ENCODE peak calls at places on chromosomes 4 and X, in five cellular contexts. S is tibial nerve, A is A549, V is ovary, J is uterus. Q is an unnamed sample.
A peak's percentile ranks its signal among the peaks of the same experiment; 100 is the strongest.

GRCh38 chr4:7549866-7550265 is 115.1 kb upstream of the PSAPL1 start:
- DNase-seq in S (no peak), A (no peak), V (no peak), J (no peak), Q (no peak)

GRCh38 chr4:85496933-85497332 is 22.0 kb downstream of the ARHGAP24 start:
- DNase-seq in S (no peak), A (no peak), V (no peak), J (no peak), Q (no peak)

GRCh38 chr4:73870778-73871177 is 1.6 kb downstream of the CXCL1 start:
- DNase-seq in S (no peak), A (no peak), V (no peak), J (no peak), Q (no peak)

GRCh38 chr4:93759506-93759905 is 69.0 kb upstream of the ATOH1 start:
- DNase-seq in S (no peak), A (no peak), V (no peak), J (no peak), Q (no peak)

GRCh38 chr4:47251363-47252135 is 212.0 kb downstream of the COMMD8 start:
- DNase-seq in S (no peak), A (no peak), V (no peak), J (no peak), Q (no peak)

GRCh38 chr4:85681194-85681803 is 206.3 kb downstream of the ARHGAP24 start:
- DNase-seq in S (peak; percentile 67), A (no peak), V (no peak), J (no peak), Q (peak; percentile 73)

GRCh38 chr4:81164623-81165416 is 50.2 kb downstream of the PRKG2 start:
- DNase-seq in S (no peak), A (peak; percentile 4), V (no peak), J (no peak), Q (no peak)

GRCh38 chrX:26918633-26919032 is 544.5 kb downstream of the PPP4R3C start:
- DNase-seq in S (no peak), A (no peak), V (no peak), J (no peak), Q (no peak)

GRCh38 chrX:37652053-37652452 is 33.5 kb upstream of the XK start:
- DNase-seq in S (no peak), A (no peak), V (no peak), J (no peak), Q (no peak)

GRCh38 chrX:129568349-129568748 is 28.3 kb downstream of the OCRL start:
- DNase-seq in S (no peak), A (no peak), V (no peak), J (no peak), Q (no peak)

GRCh38 chr4:6461301-6462165 is 10.9 kb downstream of the PPP2R2C start:
- DNase-seq in S (no peak), A (no peak), V (peak; percentile 4), J (no peak), Q (peak; percentile 76)

GRCh38 chrX:150409486-150409885 is 46.4 kb downstream of the MAMLD1 start:
- DNase-seq in S (no peak), A (no peak), V (no peak), J (no peak), Q (no peak)

GRCh38 chrX:150408561-150408960 is 45.4 kb downstream of the MAMLD1 start:
- DNase-seq in S (no peak), A (no peak), V (peak; percentile 68), J (no peak), Q (no peak)

GRCh38 chrX:150411656-150412055 is 48.5 kb downstream of the MAMLD1 start:
- DNase-seq in S (no peak), A (no peak), V (no peak), J (no peak), Q (no peak)

GRCh38 chrX:150410513-150410912 is 47.4 kb downstream of the MAMLD1 start:
- DNase-seq in S (no peak), A (no peak), V (no peak), J (no peak), Q (no peak)

GRCh38 chrX:150409964-150410363 is 46.8 kb downstream of the MAMLD1 start:
- DNase-seq in S (no peak), A (no peak), V (no peak), J (no peak), Q (no peak)
- TF ChIP-seq POLR2A in S (no peak), A (no peak), V (no peak), J (no peak), Q (no peak)

GRCh38 chrX:48475295-48475694 is 704 bp upstream of the FTSJ1 start:
- DNase-seq in S (no peak), A (no peak), V (no peak), J (no peak), Q (no peak)

GRCh38 chrX:48474127-48474526 is 1.9 kb upstream of the FTSJ1 start:
- DNase-seq in S (no peak), A (no peak), V (no peak), J (no peak), Q (no peak)

GRCh38 chrX:48476919-48477318 is 920 bp downstream of the FTSJ1 start:
- DNase-seq in S (no peak), A (no peak), V (no peak), J (no peak), Q (no peak)

GRCh38 chrX:48474581-48474980 is 1.4 kb upstream of the FTSJ1 start:
- DNase-seq in S (no peak), A (no peak), V (no peak), J (no peak), Q (no peak)

DNA sequence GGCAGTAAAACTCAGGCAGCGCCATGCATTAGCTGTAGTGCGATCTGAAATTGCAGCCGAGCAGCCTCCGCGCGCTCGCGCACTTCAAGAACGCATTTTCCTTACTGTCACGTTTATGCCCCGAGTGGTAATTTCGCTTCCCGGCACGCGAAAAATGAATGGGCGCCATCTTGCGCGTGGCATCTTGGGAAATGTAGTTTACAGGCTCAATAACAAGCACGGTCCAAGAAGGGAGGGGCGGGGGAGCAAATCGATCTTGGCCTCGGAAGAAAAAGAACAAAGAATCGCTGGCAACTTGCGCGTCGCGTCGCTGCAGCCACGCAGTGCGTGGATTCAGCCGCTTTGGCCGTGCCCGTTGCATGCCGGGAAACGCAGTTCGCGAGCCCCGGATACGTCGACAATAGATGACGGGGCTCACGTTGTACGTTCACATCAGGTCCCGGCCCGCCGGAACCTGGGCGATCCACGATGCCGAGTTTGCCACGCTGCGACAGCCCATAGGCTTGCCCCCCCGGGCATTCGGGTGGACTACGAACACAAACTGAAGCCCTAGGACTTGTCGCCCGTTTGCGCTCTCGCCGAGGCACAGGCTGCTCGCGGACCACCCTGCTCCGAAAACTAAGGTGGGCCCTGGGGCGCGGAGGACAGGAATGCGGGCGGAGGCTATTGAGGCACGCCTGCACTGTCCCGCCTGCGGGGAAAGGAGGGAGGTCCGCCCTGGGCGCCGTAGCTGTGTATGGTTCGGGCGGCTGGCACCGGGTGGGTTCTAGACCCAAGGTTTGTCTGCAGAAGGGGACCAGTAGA is at the start of gene FTSJ1:
- DNase-seq in S (peak; percentile 86), A (peak; percentile 84), V (peak; percentile 90), J (peak; percentile 89), Q (peak; percentile 89)
- TF ChIP-seq POLR2A in S (peak; percentile 33), A (peak; percentile 57), V (peak; percentile 35), J (peak; percentile 26), Q (no peak)

GRCh38 chrX:67543818-67544217 is at the start of gene AR:
- DNase-seq in S (peak; percentile 47), A (peak; percentile 15), V (peak; percentile 77), J (peak; percentile 79), Q (peak; percentile 93)
- TF ChIP-seq POLR2A in S (peak; percentile 30), A (no peak), V (peak; percentile 28), J (peak; percentile 46), Q (no peak)

DNA sequence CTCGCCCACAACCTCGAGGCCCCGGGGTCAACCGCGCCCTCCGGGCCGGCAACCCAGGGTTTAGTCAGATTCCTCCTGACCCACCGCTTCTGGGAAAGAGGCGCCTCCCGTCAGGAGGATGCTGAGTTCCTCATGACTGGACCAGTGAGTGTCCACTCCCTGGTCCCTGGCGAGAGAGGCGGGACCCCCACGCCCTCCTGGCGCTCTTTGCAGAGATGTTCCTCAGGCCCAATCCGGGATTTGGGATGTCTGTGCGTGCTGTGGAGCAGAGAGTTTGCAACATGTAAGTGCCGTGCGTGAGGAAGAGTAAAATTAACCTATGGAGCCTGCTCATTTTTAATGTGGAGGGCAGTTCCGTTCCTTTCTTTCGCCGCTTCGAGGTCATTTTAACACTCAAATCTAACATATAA is 822 bp upstream of the UGDH start:
- DNase-seq in S (peak; percentile 78), A (peak; percentile 64), V (peak; percentile 87), J (peak; percentile 88), Q (peak; percentile 96)
- TF ChIP-seq POLR2A in S (no peak), A (peak; percentile 21), V (no peak), J (no peak), Q (no peak)